ENCODE peak calls at places on chromosomes 6 and 20, in nine cellular contexts. Q, H, T, I, R, W, L, P and K are unnamed samples.

GRCh38 chr6:165300401-165300800 is 9.0 kb downstream of the C6orf118 start:
- DNase-seq in Q (no peak), H (no peak), T (no peak), I (no peak), R (no peak), W (no peak), L (no peak), P (no peak), K (no peak)

GRCh38 chr6:138406443-138406842 is 2.4 kb downstream of the HEBP2 start:
- DNase-seq in Q (no peak), H (no peak), T (no peak), I (peak; percentile 28), R (no peak), W (no peak), L (peak; percentile 17), P (no peak), K (no peak)

GRCh38 chr20:61127311-61128044 is 124.6 kb upstream of the CDH4 start:
- DNase-seq in Q (no peak), H (no peak), T (no peak), I (no peak), R (no peak), W (no peak), L (peak; percentile 2), P (no peak), K (no peak)

GRCh38 chr20:25233016-25233772 is 14.7 kb upstream of the PYGB start:
- DNase-seq in Q (no peak), H (no peak), T (no peak), I (no peak), R (peak; percentile 59), W (peak; percentile 57), L (peak; percentile 97), P (no peak), K (no peak)

GRCh38 chr6:114558153-114558552 is 215.3 kb upstream of the HS3ST5 start:
- DNase-seq in Q (no peak), H (no peak), T (no peak), I (no peak), R (no peak), W (no peak), L (no peak), P (no peak), K (no peak)

GRCh38 chr6:1605822-1606532 is 3.7 kb upstream of the FOXC1 start:
- DNase-seq in Q (no peak), H (no peak), T (peak; percentile 43), I (no peak), R (no peak), W (no peak), L (no peak), P (no peak), K (no peak)

GRCh38 chr6:42423244-42423643 is 28.5 kb downstream of the TRERF1 start:
- DNase-seq in Q (peak; percentile 59), H (no peak), T (no peak), I (no peak), R (no peak), W (no peak), L (no peak), P (no peak), K (no peak)

GRCh38 chr6:97669191-97669651 is 386.2 kb upstream of the MMS22L start:
- DNase-seq in Q (no peak), H (peak; percentile 78), T (peak; percentile 47), I (peak; percentile 77), R (peak; percentile 23), W (no peak), L (no peak), P (no peak), K (peak; percentile 70)

GRCh38 chr20:56552911-56553629 is 20.0 kb downstream of the FAM209B start:
- DNase-seq in Q (no peak), H (no peak), T (no peak), I (no peak), R (no peak), W (no peak), L (no peak), P (no peak), K (no peak)

DNA sequence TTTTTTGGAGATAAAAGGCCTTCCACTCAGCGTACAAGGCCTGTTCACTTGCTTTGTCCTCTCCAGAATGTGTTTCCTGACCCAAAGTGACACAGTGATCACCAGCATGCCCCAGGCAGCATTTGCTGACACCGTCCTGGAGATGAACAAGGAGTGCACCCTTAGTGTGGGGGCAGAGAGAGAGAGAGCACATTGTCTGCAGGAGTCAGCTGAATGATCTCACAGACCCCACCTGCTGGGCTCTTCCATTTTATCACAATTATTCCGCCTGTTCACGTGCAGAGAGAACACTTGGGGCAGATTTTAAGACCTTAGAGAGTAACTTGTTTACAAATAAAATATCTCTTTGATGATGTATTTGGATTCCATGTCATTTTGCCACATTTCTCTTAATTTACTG is 22.4 kb upstream of the MAS1L start:
- DNase-seq in Q (no peak), H (no peak), T (peak; percentile 23), I (peak; percentile 41), R (no peak), W (no peak), L (peak; percentile 3), P (no peak), K (peak; percentile 64)
- TF ChIP-seq CTCF in Q (no peak), H (no peak), T (no peak), I (peak; percentile 29), R (no peak), W (no peak), L (no peak), P (no peak), K (peak; percentile 67)

DNA sequence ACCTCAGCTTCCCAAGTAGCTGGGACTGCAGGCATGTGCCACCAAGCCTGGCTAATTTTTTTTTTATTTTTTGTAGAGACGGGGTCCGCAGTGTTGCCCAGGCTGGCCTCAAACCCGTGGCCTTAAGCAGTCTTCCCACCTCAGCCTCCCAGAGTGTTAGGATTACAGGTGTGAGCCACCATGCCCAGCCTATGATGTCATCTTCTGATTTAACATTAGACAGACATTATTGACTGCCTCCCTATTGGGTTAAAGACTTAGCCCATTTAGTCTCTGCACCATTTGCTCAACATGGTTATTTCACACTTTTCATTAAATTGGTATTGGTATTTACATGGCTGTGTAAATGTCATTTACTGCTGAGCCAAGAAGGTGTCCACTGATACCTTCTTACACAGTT is 46.1 kb downstream of the DEK start:
- DNase-seq in Q (no peak), H (no peak), T (no peak), I (no peak), R (no peak), W (no peak), L (no peak), P (no peak), K (no peak)
- H3K36me3 ChIP-seq in Q (no peaks in the 10 kb centered on the region), H (peaks cover 98% of the 10 kb centered on the region), T (peaks cover 3% of the 10 kb centered on the region), I (peaks cover 34% of the 10 kb centered on the region), R (no peaks in the 10 kb centered on the region), W (no peaks in the 10 kb centered on the region), L (peaks cover 16% of the 10 kb centered on the region), P (no peaks in the 10 kb centered on the region), K (peaks cover 28% of the 10 kb centered on the region)

GRCh38 chr6:74448850-74449249 is 752.8 kb downstream of the CD109 start:
- DNase-seq in Q (no peak), H (no peak), T (no peak), I (no peak), R (no peak), W (no peak), L (no peak), P (no peak), K (no peak)

GRCh38 chr6:74451953-74452352 is 753.9 kb downstream of the COL12A1 start:
- DNase-seq in Q (no peak), H (no peak), T (no peak), I (no peak), R (no peak), W (no peak), L (no peak), P (no peak), K (no peak)

DNA sequence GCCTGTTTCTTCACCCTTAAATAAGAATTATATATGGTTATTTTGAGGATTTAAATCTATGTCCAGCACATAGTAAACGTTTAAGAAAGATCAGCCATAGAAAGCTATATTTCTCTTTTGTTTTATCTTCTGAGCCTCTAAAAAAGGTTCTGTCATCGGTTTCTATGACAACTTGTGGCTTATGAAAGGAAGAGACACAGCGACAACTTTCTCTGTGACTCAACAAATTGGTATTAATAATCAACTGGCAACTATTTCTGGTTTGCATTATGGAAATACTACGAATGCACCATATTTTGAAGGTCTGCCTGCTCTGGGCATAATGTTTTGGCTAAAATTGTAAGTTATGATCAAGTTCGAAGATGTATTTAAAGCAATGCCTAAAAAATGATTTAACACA is 751.0 kb downstream of the CD109 start:
- DNase-seq in Q (no peak), H (no peak), T (no peak), I (no peak), R (no peak), W (no peak), L (peak; percentile 47), P (no peak), K (no peak)
- H3K27ac ChIP-seq in Q (no peak overlapping the region), H (no peak overlapping the region), T (no peak overlapping the region), I (no peak overlapping the region), R (no peak overlapping the region), W (no peak overlapping the region), L (no peak overlapping the region), P (no peak overlapping the region), K (no peak overlapping the region)

GRCh38 chr20:46590453-46590852 is 40.0 kb upstream of the OCSTAMP start:
- DNase-seq in Q (no peak), H (no peak), T (no peak), I (no peak), R (no peak), W (no peak), L (peak; percentile 27), P (no peak), K (no peak)

GRCh38 chr20:46587986-46588385 is 37.5 kb upstream of the OCSTAMP start:
- DNase-seq in Q (no peak), H (no peak), T (no peak), I (no peak), R (no peak), W (no peak), L (no peak), P (no peak), K (no peak)

GRCh38 chr20:46588532-46589509 is 38.4 kb upstream of the OCSTAMP start:
- DNase-seq in Q (no peak), H (no peak), T (no peak), I (no peak), R (no peak), W (no peak), L (no peak), P (no peak), K (no peak)

GRCh38 chr20:46594725-46595124 is 44.3 kb upstream of the OCSTAMP start:
- DNase-seq in Q (no peak), H (no peak), T (peak; percentile 35), I (no peak), R (no peak), W (no peak), L (no peak), P (no peak), K (no peak)

DNA sequence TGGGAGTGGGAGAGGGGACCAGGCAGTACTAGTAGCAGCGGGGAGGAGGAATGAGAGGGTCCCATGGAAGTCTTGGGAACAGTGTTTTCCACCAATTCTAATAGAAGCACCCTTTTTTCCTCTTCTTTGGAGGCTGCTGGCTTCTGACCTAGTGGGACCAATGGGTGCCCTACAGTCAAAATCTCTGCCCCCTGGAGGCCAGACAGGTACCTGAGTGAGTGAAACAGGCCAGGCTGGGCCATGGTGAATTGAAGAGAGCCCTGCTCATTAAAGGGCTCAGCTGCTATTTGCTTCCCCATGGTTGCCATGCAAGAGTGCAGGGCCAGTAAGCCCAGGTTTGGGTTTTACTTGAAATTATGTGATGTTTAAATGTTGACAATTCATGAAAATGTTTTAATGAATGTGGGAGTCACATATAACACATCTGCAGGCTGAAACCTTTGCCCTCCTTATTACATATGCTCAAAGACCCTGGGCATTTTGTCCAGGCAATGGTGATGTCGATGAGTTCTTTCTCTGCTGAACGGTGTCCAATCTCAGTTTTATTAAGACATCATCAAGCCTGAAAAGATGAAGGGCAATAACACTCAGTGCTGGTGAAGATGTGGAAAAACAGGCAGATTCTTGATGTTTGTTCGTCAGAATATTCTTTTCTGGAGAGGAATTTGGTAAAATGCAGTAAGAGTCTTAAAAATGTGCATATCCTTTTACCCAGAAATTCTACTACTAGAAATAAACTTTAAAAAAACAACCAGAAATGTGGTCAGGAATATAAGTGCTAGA is 42.3 kb upstream of the OCSTAMP start:
- DNase-seq in Q (no peak), H (no peak), T (peak; percentile 70), I (peak; percentile 76), R (no peak), W (no peak), L (peak; percentile 25), P (no peak), K (peak; percentile 31)
- TF ChIP-seq CTCF in Q (no peak), H (no peak), T (peak; percentile 63), I (peak; percentile 67), R (no peak), W (no peak), L (peak; percentile 56), P (peak; percentile 16), K (peak; percentile 15)